ENCODE peak calls at places on chromosomes 4 and X, in seven cellular contexts. V, F, W, T, A, M and D are unnamed samples.

GRCh38 chr4:32037391-32037790 is 1317.2 kb downstream of the PCDH7 start:
- DNase-seq in T (no peak), V (no peak), A (no peak), W (no peak), F (no peak), M (no peak), D (no peak)

GRCh38 chr4:70725633-70726032 is 3.9 kb downstream of the RUFY3 start:
- DNase-seq in W (no peak), T (no peak), V (no peak), M (no peak), F (no peak), A (no peak), D (no peak)

GRCh38 chrX:36414056-36414455 is 494.5 kb downstream of the CFAP47 start:
- DNase-seq in W (no peak), T (no peak), M (no peak), F (no peak), A (no peak), V (no peak), D (no peak)

GRCh38 chr4:102172341-102172740 is 172.9 kb downstream of the SLC39A8 start:
- DNase-seq in W (no peak), M (no peak), V (no peak), F (no peak), A (no peak), T (no peak), D (no peak)

GRCh38 chrX:134501942-134502341 is 42.0 kb downstream of the HPRT1 start:
- DNase-seq in F (no peak), M (no peak), A (no peak), W (no peak), T (no peak), V (no peak), D (no peak)

GRCh38 chrX:31392541-31392940 is 320.7 kb upstream of the FTHL17 start:
- DNase-seq in A (no peak), T (no peak), W (no peak), V (no peak), F (no peak), M (no peak), D (no peak)

GRCh38 chr4:86595426-86595805 is 1.3 kb downstream of the PTPN13 start:
- DNase-seq in A (peak), F (no peak), W (no peak), V (no peak), T (peak), M (no peak), D (peak)

GRCh38 chr4:80202784-80203553 is 5.7 kb downstream of the PRDM8 start:
- DNase-seq in V (no peak), F (no peak), T (no peak), A (no peak), W (no peak), M (no peak), D (no peak)

GRCh38 chrX:111447298-111447697 is 35.3 kb upstream of the DCX start:
- DNase-seq in A (peak), M (no peak), F (peak), T (peak), W (no peak), V (peak), D (no peak)

GRCh38 chr4:54016504-54016903 is 47.9 kb downstream of the CHIC2 start:
- DNase-seq in V (no peak), T (no peak), W (no peak), M (no peak), F (no peak), A (no peak), D (no peak)

GRCh38 chr4:151362404-151363164 is 37.2 kb upstream of the SH3D19 start:
- DNase-seq in A (peak), V (peak), F (peak), W (peak), M (peak), T (peak), D (peak)

GRCh38 chr4:109994415-109994827 is 81.7 kb downstream of the EGF start:
- DNase-seq in V (no peak), T (no peak), W (no peak), A (no peak), M (peak), F (no peak), D (no peak)

GRCh38 chr4:5956285-5957021 is 61.8 kb downstream of the C4orf50 start:
- DNase-seq in A (peak), V (peak), M (no peak), W (no peak), F (no peak), T (no peak), D (no peak)

GRCh38 chrX:131633285-131633917 is 89.5 kb downstream of the OR13H1 start:
- DNase-seq in W (peak), T (peak), V (peak), F (peak), M (peak), A (peak), D (peak)

GRCh38 chr4:144461906-144462305 is 184.1 kb upstream of the HHIP start:
- DNase-seq in F (no peak), V (no peak), M (no peak), W (no peak), A (no peak), T (no peak), D (no peak)

GRCh38 chrX:336227-336626 is 17.6 kb upstream of the GTPBP6 start:
- DNase-seq in M (no peak), T (no peak), W (no peak), V (no peak), F (no peak), A (no peak), D (no peak)

GRCh38 chrX:2666491-2666890 is 24.6 kb upstream of the CD99 start:
- DNase-seq in A (no peak), F (no peak), V (no peak), T (no peak), W (no peak), M (no peak), D (no peak)

GRCh38 chrX:16695079-16695676 is 17.3 kb downstream of the CTPS2 start:
- DNase-seq in F (peak), M (no peak), V (peak), W (no peak), A (peak), T (peak), D (peak)

GRCh38 chrX:6307156-6307555 is 78.5 kb upstream of the NLGN4X start:
- DNase-seq in M (no peak), A (no peak), W (no peak), V (no peak), F (no peak), T (no peak), D (no peak)

GRCh38 chr4:169099775-169100180 is 89.7 kb upstream of the CBR4 start:
- DNase-seq in A (no peak), V (peak), F (no peak), T (no peak), W (no peak), M (peak), D (no peak)
- TF ChIP-seq JUND in A (no peak), V (no peak), F (no peak), T (no peak), W (no peak), M (no peak), D (no peak)

DNA sequence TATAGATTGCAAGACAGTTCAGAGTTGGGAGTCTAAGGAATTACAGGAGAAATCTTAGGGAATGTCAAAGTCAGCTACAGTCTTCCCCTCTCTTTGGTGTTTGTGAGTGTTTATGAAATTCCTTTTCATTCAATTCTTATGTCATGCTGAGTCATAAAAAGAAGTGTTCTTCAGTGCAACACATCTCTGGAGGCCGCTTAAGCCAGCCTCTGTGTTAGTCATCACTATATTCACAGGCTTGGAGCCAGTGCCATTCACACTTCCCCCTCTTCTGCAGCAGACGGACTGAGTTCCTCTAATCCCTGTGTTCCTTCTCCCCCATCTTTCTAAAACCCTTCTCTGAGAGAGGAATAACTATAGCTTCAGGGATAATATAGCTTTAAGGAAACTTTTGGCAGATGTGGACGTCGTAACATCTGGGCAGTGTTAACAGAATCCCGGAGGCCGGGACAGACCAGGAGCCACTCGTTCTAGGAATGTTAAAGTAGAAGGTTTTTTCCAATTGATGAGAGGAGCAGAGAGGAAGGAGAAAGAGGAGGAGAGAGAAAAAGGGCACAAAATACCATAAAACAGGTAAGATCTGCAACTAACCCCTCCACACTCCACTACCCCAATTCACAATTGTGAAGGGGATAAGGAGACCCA is at the start of gene SRPX2:
- DNase-seq in M (no peak), W (no peak), F (no peak), V (no peak), A (no peak), T (peak), D (no peak)
- TF ChIP-seq JUND in M (no peak), W (no peak), F (no peak), V (no peak), A (peak), T (peak), D (no peak)

DNA sequence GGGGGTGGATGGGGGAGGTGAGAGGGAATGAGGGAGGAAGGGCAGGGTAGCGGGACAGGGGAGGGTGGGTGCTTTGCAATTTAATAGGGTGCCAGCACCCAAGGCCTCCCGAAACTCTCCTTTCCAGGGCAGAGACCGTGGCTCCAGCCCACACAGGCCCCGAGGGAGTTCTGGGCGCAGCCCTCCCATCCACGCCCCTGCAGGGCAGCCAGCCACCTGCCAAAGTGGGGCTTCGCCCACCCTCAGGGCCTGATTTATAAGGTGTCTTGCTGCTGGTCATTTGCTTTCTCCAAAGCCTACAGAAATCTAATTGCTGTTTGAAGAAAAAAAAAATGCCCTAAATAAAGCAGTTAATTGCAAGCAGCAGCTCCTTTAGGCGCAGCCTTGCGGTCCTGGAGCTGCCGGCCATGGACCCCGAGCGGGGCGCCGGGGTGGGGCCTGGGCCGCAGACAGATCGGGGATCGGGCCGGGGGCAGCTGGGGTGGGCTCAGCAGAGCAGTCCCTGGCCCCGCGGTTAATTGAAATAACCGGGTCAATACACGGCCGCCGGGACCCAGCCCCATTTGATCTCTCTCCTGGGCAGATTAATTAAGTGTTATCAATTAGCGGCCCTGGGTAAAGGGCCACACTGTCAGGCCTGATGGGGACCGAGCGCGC is 106.0 kb upstream of the NKX1-1 start:
- DNase-seq in F (no peak), V (no peak), A (no peak), M (no peak), T (no peak), W (no peak), D (no peak)
- TF ChIP-seq JUND in F (no peak), V (no peak), A (no peak), M (no peak), T (no peak), W (no peak), D (no peak)

GRCh38 chrX:136030357-136031225 is 45.4 kb downstream of the SLC9A6 start:
- DNase-seq in A (no peak), M (no peak), T (no peak), V (no peak), W (no peak), F (no peak), D (no peak)
- TF ChIP-seq JUND in A (peak), M (no peak), T (no peak), V (no peak), W (no peak), F (no peak), D (no peak)

GRCh38 chr4:123125477-123125876 is 203.1 kb upstream of the NUDT6 start:
- DNase-seq in M (no peak), V (no peak), A (no peak), T (no peak), F (no peak), W (no peak), D (no peak)

GRCh38 chr4:123121241-123121907 is 199.0 kb upstream of the NUDT6 start:
- DNase-seq in A (no peak), V (peak), W (no peak), M (no peak), F (no peak), T (no peak), D (no peak)

GRCh38 chr4:123127865-123128264 is 205.5 kb upstream of the NUDT6 start:
- DNase-seq in A (no peak), F (no peak), T (no peak), V (no peak), M (no peak), W (no peak), D (no peak)

DNA sequence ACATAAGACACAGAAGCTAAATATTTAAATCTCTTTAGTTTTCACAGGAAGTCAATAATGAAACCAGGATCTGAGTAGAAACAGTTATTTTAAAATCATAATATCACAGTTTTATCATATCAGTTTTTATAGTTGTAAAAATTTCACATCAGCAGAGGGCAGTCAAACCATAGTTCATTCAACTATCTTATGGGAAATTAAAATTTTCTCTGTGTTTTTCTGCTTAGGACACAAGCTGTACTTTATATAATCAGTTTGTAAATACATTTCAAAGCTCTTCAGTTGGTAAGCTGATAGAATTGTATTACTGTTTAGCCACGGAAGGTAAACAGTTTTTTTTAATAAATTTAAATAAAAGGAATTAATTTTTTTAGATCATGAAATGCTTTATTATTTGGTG is 204.8 kb upstream of the NUDT6 start:
- DNase-seq in A (no peak), M (no peak), W (no peak), T (no peak), F (no peak), V (no peak), D (peak)
- TF ChIP-seq JUND in A (no peak), M (no peak), W (no peak), T (no peak), F (no peak), V (no peak), D (no peak)